ENCODE peak calls at places on chromosomes 7 and 10, in five cellular contexts. F is OCI-LY7, G is H9, X is esophagus squamous epithelium, L is T1000. V is an unnamed sample.

GRCh38 chr7:113912881-113913280 is 5.9 kb downstream of the PPP1R3A start:
- DNase-seq in F (no peak), G (no peak), X (no peak), L (no peak), V (no peak)

GRCh38 chr10:110221721-110222261 is 14.4 kb downstream of the MXI1 start:
- DNase-seq in F (no peak), G (peak; percentile 78), X (no peak), L (peak; percentile 79), V (peak; percentile 83)

GRCh38 chr7:64907641-64908326 is 4.7 kb downstream of the ZNF273 start:
- DNase-seq in F (peak; percentile 44), G (no peak), X (no peak), L (no peak), V (no peak)

GRCh38 chr10:43249962-43250624 is 16.8 kb downstream of the RASGEF1A start:
- DNase-seq in F (no peak), G (peak; percentile 49), X (no peak), L (no peak), V (no peak)

GRCh38 chr10:86969421-86970041 is 1.2 kb downstream of the ADIRF start:
- DNase-seq in F (no peak), G (no peak), X (no peak), L (peak; percentile 54), V (no peak)

GRCh38 chr7:24948739-24949138 is 31.2 kb downstream of the OSBPL3 start:
- DNase-seq in F (no peak), G (no peak), X (no peak), L (no peak), V (no peak)

GRCh38 chr10:6328708-6329423 is 126.1 kb downstream of the PFKFB3 start:
- DNase-seq in F (no peak), G (no peak), X (no peak), L (no peak), V (no peak)

GRCh38 chr10:116026315-116026714 is 246.7 kb downstream of the GFRA1 start:
- DNase-seq in F (no peak), G (peak; percentile 43), X (no peak), L (no peak), V (no peak)

GRCh38 chr7:33805630-33806233 is 99.6 kb upstream of the BMPER start:
- DNase-seq in F (no peak), G (no peak), X (no peak), L (no peak), V (peak; percentile 20)

GRCh38 chr10:61643316-61643751 is 19.4 kb upstream of the CABCOCO1 start:
- DNase-seq in F (no peak), G (no peak), X (no peak), L (no peak), V (no peak)

GRCh38 chr10:113616244-113617074 is 47.4 kb downstream of the NRAP start:
- DNase-seq in F (peak; percentile 1), G (no peak), X (no peak), L (no peak), V (no peak)

GRCh38 chr10:63421591-63421990 is 44.2 kb downstream of the JMJD1C start:
- DNase-seq in F (peak; percentile 66), G (no peak), X (no peak), L (no peak), V (no peak)